ENCODE peak calls at places on chromosomes 12 and 14, in six cellular contexts. One of them, this sample, is unnamed. For H3K4me1, the result is how much of the 10 kb centered on the place peaks cover.

GRCh38 chr14:59464651-59465569 is at the start of gene GPR135:
- DNase-seq in esophagus squamous epithelium: no peak
- DNase-seq in thoracic aorta: no peak
- DNase-seq in H1: peak
- DNase-seq in suprapubic skin: peak
- DNase-seq in tibial artery: peak
- DNase-seq in this sample: peak

GRCh38 chr14:34368115-34368970 is 93.7 kb downstream of the SPTSSA start:
- DNase-seq in esophagus squamous epithelium: no peak
- DNase-seq in thoracic aorta: no peak
- DNase-seq in H1: no peak
- DNase-seq in suprapubic skin: no peak
- DNase-seq in tibial artery: no peak
- DNase-seq in this sample: no peak

GRCh38 chr12:103884316-103884715 is 43.3 kb upstream of the NT5DC3 start:
- DNase-seq in esophagus squamous epithelium: no peak
- DNase-seq in thoracic aorta: no peak
- DNase-seq in H1: no peak
- DNase-seq in suprapubic skin: no peak
- DNase-seq in tibial artery: no peak
- DNase-seq in this sample: no peak

GRCh38 chr14:96225745-96226151 is 21.1 kb downstream of the BDKRB2 start:
- DNase-seq in esophagus squamous epithelium: no peak
- DNase-seq in thoracic aorta: no peak
- DNase-seq in H1: peak
- DNase-seq in suprapubic skin: peak
- DNase-seq in tibial artery: no peak
- DNase-seq in this sample: no peak

GRCh38 chr14:42013560-42013959 is 406.9 kb downstream of the LRFN5 start:
- DNase-seq in esophagus squamous epithelium: no peak
- DNase-seq in thoracic aorta: no peak
- DNase-seq in H1: no peak
- DNase-seq in suprapubic skin: no peak
- DNase-seq in tibial artery: no peak
- DNase-seq in this sample: no peak

GRCh38 chr14:50862171-50862570 is 9.7 kb upstream of the ABHD12B start:
- DNase-seq in esophagus squamous epithelium: no peak
- DNase-seq in thoracic aorta: no peak
- DNase-seq in H1: no peak
- DNase-seq in suprapubic skin: no peak
- DNase-seq in tibial artery: no peak
- DNase-seq in this sample: no peak

GRCh38 chr12:130198026-130198662 is 35.9 kb downstream of the FZD10 start:
- DNase-seq in esophagus squamous epithelium: no peak
- DNase-seq in thoracic aorta: no peak
- DNase-seq in H1: no peak
- DNase-seq in suprapubic skin: no peak
- DNase-seq in tibial artery: no peak
- DNase-seq in this sample: no peak

GRCh38 chr12:109779382-109779781 is 53.8 kb downstream of the TRPV4 start:
- DNase-seq in esophagus squamous epithelium: no peak
- DNase-seq in thoracic aorta: no peak
- DNase-seq in H1: no peak
- DNase-seq in suprapubic skin: no peak
- DNase-seq in tibial artery: no peak
- DNase-seq in this sample: no peak

GRCh38 chr14:94775875-94776217 is 5.9 kb upstream of the GSC start:
- DNase-seq in esophagus squamous epithelium: no peak
- DNase-seq in thoracic aorta: no peak
- DNase-seq in H1: no peak
- DNase-seq in suprapubic skin: no peak
- DNase-seq in tibial artery: no peak
- DNase-seq in this sample: no peak

GRCh38 chr12:6200266-6201198 is at the start of gene CD9:
- DNase-seq in esophagus squamous epithelium: no peak
- DNase-seq in thoracic aorta: no peak
- DNase-seq in H1: peak
- DNase-seq in suprapubic skin: no peak
- DNase-seq in tibial artery: peak
- DNase-seq in this sample: no peak

GRCh38 chr14:69574266-69574953 is at the start of gene CCDC177:
- DNase-seq in esophagus squamous epithelium: no peak
- DNase-seq in thoracic aorta: no peak
- DNase-seq in H1: peak
- DNase-seq in suprapubic skin: no peak
- DNase-seq in tibial artery: no peak
- DNase-seq in this sample: no peak

GRCh38 chr12:57881035-57881973 is 34.8 kb upstream of the CTDSP2 start:
- DNase-seq in esophagus squamous epithelium: no peak
- DNase-seq in thoracic aorta: no peak
- DNase-seq in H1: no peak
- DNase-seq in suprapubic skin: peak
- DNase-seq in tibial artery: no peak
- DNase-seq in this sample: no peak

GRCh38 chr12:53798575-53798974 is 46.8 kb upstream of the CISTR start:
- DNase-seq in esophagus squamous epithelium: no peak
- DNase-seq in thoracic aorta: no peak
- DNase-seq in H1: no peak
- DNase-seq in suprapubic skin: no peak
- DNase-seq in tibial artery: no peak
- DNase-seq in this sample: no peak

GRCh38 chr14:74910556-74910955 is 12.5 kb downstream of the RPS6KL1 start:
- DNase-seq in esophagus squamous epithelium: no peak
- DNase-seq in thoracic aorta: no peak
- DNase-seq in H1: no peak
- DNase-seq in suprapubic skin: no peak
- DNase-seq in tibial artery: peak
- DNase-seq in this sample: peak

GRCh38 chr12:103546959-103547358 is 40.1 kb upstream of the STAB2 start:
- DNase-seq in esophagus squamous epithelium: no peak
- DNase-seq in thoracic aorta: no peak
- DNase-seq in H1: no peak
- DNase-seq in suprapubic skin: no peak
- DNase-seq in tibial artery: no peak
- DNase-seq in this sample: no peak

GRCh38 chr12:114674201-114675047 is 9.6 kb downstream of the TBX3 start:
- DNase-seq in esophagus squamous epithelium: no peak
- DNase-seq in thoracic aorta: no peak
- DNase-seq in H1: peak
- DNase-seq in suprapubic skin: no peak
- DNase-seq in tibial artery: no peak
- DNase-seq in this sample: no peak

GRCh38 chr12:104499207-104499606 is 42.5 kb downstream of the CHST11 start:
- DNase-seq in esophagus squamous epithelium: no peak
- DNase-seq in thoracic aorta: no peak
- DNase-seq in H1: no peak
- DNase-seq in suprapubic skin: no peak
- DNase-seq in tibial artery: no peak
- DNase-seq in this sample: no peak

GRCh38 chr12:127230843-127231260 is 1036.1 kb upstream of the TMEM132C start:
- DNase-seq in esophagus squamous epithelium: no peak
- DNase-seq in thoracic aorta: no peak
- DNase-seq in H1: no peak
- DNase-seq in suprapubic skin: no peak
- DNase-seq in tibial artery: no peak
- DNase-seq in this sample: no peak

GRCh38 chr14:62185078-62185477 is 422.9 kb downstream of the SNAPC1 start:
- DNase-seq in esophagus squamous epithelium: no peak
- DNase-seq in thoracic aorta: no peak
- DNase-seq in H1: no peak
- DNase-seq in suprapubic skin: no peak
- DNase-seq in tibial artery: no peak
- DNase-seq in this sample: no peak

GRCh38 chr12:23954332-23954731 is 4.9 kb upstream of the SOX5 start:
- DNase-seq in esophagus squamous epithelium: no peak
- DNase-seq in thoracic aorta: no peak
- DNase-seq in H1: no peak
- DNase-seq in suprapubic skin: no peak
- DNase-seq in tibial artery: no peak
- DNase-seq in this sample: no peak

GRCh38 chr14:31229638-31230229 is 22.1 kb upstream of the HECTD1 start:
- DNase-seq in esophagus squamous epithelium: peak
- DNase-seq in thoracic aorta: no peak
- DNase-seq in H1: peak
- DNase-seq in suprapubic skin: peak
- DNase-seq in tibial artery: peak
- DNase-seq in this sample: peak

GRCh38 chr12:70052931-70053497 is 190.2 kb upstream of the CNOT2 start:
- DNase-seq in esophagus squamous epithelium: no peak
- DNase-seq in thoracic aorta: peak
- DNase-seq in H1: no peak
- DNase-seq in suprapubic skin: no peak
- DNase-seq in tibial artery: no peak
- DNase-seq in this sample: peak

GRCh38 chr12:58906917-58907316 is 13.4 kb downstream of the LRIG3 start:
- DNase-seq in esophagus squamous epithelium: no peak
- DNase-seq in thoracic aorta: no peak
- DNase-seq in H1: no peak
- DNase-seq in suprapubic skin: no peak
- DNase-seq in tibial artery: no peak
- DNase-seq in this sample: no peak

GRCh38 chr14:75469606-75470237 is 41.9 kb downstream of the JDP2 start:
- DNase-seq in esophagus squamous epithelium: no peak
- DNase-seq in thoracic aorta: no peak
- DNase-seq in H1: no peak
- DNase-seq in suprapubic skin: peak
- DNase-seq in tibial artery: peak
- DNase-seq in this sample: no peak

GRCh38 chr12:75364918-75365317 is 26.0 kb upstream of the GLIPR1L2 start:
- DNase-seq in esophagus squamous epithelium: no peak
- DNase-seq in thoracic aorta: no peak
- DNase-seq in H1: no peak
- DNase-seq in suprapubic skin: no peak
- DNase-seq in tibial artery: no peak
- DNase-seq in this sample: no peak

GRCh38 chr14:106024983-106025604 is 498.7 kb downstream of the TMEM121 start:
- DNase-seq in esophagus squamous epithelium: no peak
- DNase-seq in thoracic aorta: no peak
- DNase-seq in H1: no peak
- DNase-seq in suprapubic skin: no peak
- DNase-seq in tibial artery: no peak
- DNase-seq in this sample: no peak

GRCh38 chr12:6937481-6938352 is 5.9 kb upstream of the RNU7-1 start:
- DNase-seq in esophagus squamous epithelium: peak
- DNase-seq in thoracic aorta: no peak
- DNase-seq in H1: peak
- DNase-seq in suprapubic skin: peak
- DNase-seq in tibial artery: peak
- DNase-seq in this sample: peak

GRCh38 chr14:103520657-103521437 is 1.8 kb downstream of the CKB start:
- DNase-seq in esophagus squamous epithelium: no peak
- DNase-seq in thoracic aorta: no peak
- DNase-seq in H1: peak
- DNase-seq in suprapubic skin: peak
- DNase-seq in tibial artery: peak
- DNase-seq in this sample: no peak

GRCh38 chr12:108423486-108423885 is 84.4 kb upstream of the CMKLR1 start:
- DNase-seq in esophagus squamous epithelium: no peak
- DNase-seq in thoracic aorta: no peak
- DNase-seq in H1: no peak
- DNase-seq in suprapubic skin: no peak
- DNase-seq in tibial artery: no peak
- DNase-seq in this sample: no peak

GRCh38 chr12:47835017-47835830 is 15.5 kb upstream of the HDAC7 start:
- DNase-seq in esophagus squamous epithelium: no peak
- DNase-seq in thoracic aorta: no peak
- DNase-seq in H1: no peak
- DNase-seq in suprapubic skin: no peak
- DNase-seq in tibial artery: no peak
- DNase-seq in this sample: no peak

GRCh38 chr12:48998497-48999353 is 450 bp downstream of the DDN start:
- DNase-seq in esophagus squamous epithelium: no peak
- DNase-seq in thoracic aorta: no peak
- DNase-seq in H1: peak
- DNase-seq in suprapubic skin: no peak
- DNase-seq in tibial artery: no peak
- DNase-seq in this sample: no peak

GRCh38 chr12:2877959-2878732 is 1.1 kb downstream of the RHNO1 start:
- DNase-seq in esophagus squamous epithelium: no peak
- DNase-seq in thoracic aorta: no peak
- DNase-seq in H1: no peak
- DNase-seq in suprapubic skin: no peak
- DNase-seq in tibial artery: peak
- DNase-seq in this sample: no peak
- TF ChIP-seq CTCF in esophagus squamous epithelium: no peak
- TF ChIP-seq CTCF in thoracic aorta: no peak
- TF ChIP-seq CTCF in H1: no peak
- TF ChIP-seq CTCF in suprapubic skin: no peak
- TF ChIP-seq CTCF in tibial artery: no peak
- TF ChIP-seq CTCF in this sample: no peak

DNA sequence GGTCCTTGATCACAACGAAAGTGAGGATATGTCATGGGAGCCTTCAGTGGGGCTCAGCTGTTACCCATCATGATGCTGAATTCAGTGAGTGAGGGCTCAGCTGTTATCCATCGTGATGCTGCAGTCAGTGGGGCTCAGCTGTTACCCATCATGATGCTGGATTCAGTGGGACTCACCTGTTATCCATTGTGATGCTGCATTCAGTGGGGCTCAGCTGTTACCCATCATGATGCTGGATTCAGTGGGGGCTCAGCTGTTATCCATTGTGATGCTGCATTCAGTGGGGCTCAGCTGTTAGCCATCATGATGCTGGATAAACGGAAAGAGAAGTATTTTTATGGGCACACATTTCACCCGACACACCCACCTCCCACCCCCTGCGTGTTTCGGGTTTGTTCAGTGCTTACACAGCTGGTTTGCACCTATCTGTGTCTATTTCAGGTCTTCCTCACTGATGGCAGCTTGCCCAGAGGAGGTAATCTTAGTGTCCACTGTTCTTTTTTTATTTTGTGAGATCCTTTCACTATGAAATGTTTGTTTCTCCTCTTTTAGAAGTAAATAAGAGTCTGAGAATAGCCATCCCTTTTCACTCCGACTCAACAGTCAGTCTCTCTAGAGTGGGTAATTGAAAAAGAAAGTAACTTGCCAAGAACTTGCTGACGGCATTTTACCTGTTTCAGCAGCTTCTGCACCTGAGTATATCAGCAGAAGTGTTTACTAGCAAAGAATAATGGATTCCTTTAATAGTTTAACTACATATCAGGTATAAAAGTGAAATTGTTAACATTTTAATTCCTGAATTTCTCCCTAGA is 183.0 kb downstream of the ERC1 start:
- DNase-seq in esophagus squamous epithelium: no peak
- DNase-seq in thoracic aorta: no peak
- DNase-seq in H1: no peak
- DNase-seq in suprapubic skin: no peak
- DNase-seq in tibial artery: no peak
- DNase-seq in this sample: no peak
- H3K4me1 ChIP-seq in esophagus squamous epithelium: under half
- H3K4me1 ChIP-seq in thoracic aorta: under half
- H3K4me1 ChIP-seq in H1: under half
- H3K4me1 ChIP-seq in suprapubic skin: under half
- H3K4me1 ChIP-seq in tibial artery: under half
- H3K4me1 ChIP-seq in this sample: under half

GRCh38 chr12:51549637-51550036 is 41.4 kb upstream of the SCN8A start:
- DNase-seq in esophagus squamous epithelium: no peak
- DNase-seq in thoracic aorta: no peak
- DNase-seq in H1: no peak
- DNase-seq in suprapubic skin: no peak
- DNase-seq in tibial artery: no peak
- DNase-seq in this sample: no peak
- H3K27ac ChIP-seq in esophagus squamous epithelium: no peak
- H3K27ac ChIP-seq in thoracic aorta: no peak
- H3K27ac ChIP-seq in H1: no peak
- H3K27ac ChIP-seq in suprapubic skin: no peak
- H3K27ac ChIP-seq in tibial artery: no peak
- H3K27ac ChIP-seq in this sample: no peak

GRCh38 chr14:93115069-93115919 is 431 bp downstream of the ITPK1 start:
- DNase-seq in esophagus squamous epithelium: peak
- DNase-seq in thoracic aorta: peak
- DNase-seq in H1: peak
- DNase-seq in suprapubic skin: peak
- DNase-seq in tibial artery: peak
- DNase-seq in this sample: peak
- TF ChIP-seq CTCF in esophagus squamous epithelium: peak
- TF ChIP-seq CTCF in thoracic aorta: no peak
- TF ChIP-seq CTCF in H1: no peak
- TF ChIP-seq CTCF in suprapubic skin: no peak
- TF ChIP-seq CTCF in tibial artery: no peak
- TF ChIP-seq CTCF in this sample: peak

This sample was measured in ascending aorta.